ENCODE peak calls at places on chromosomes 6 and 20, in nine cellular contexts. W, Q, T, G, M, D, N, L and H are unnamed samples.

GRCh38 chr6:33983109-33983475 is 162.8 kb downstream of the GRM4 start:
- DNase-seq in L (no peak), G (no peak), W (no peak), Q (no peak), T (peak; percentile 88), D (peak; percentile 63), M (no peak), N (no peak), H (no peak)

GRCh38 chr20:11366660-11367059 is 551.0 kb upstream of the BTBD3 start:
- DNase-seq in G (no peak), N (no peak), Q (peak; percentile 79), T (no peak), W (no peak), L (no peak), M (no peak), D (no peak), H (no peak)

GRCh38 chr6:33420493-33421343 is 853 bp downstream of the SYNGAP1 start:
- DNase-seq in D (no peak), W (no peak), G (no peak), Q (no peak), N (no peak), T (no peak), L (no peak), M (peak; percentile 11), H (no peak)

GRCh38 chr6:31179896-31180295 is 9.4 kb upstream of the POU5F1 start:
- DNase-seq in Q (no peak), N (peak; percentile 61), W (no peak), M (no peak), D (no peak), L (no peak), G (no peak), T (no peak), H (no peak)

GRCh38 chr6:2244261-2245102 is 923 bp downstream of the GMDS start:
- DNase-seq in D (peak; percentile 41), L (no peak), G (no peak), Q (peak; percentile 41), M (no peak), T (peak; percentile 43), W (no peak), N (no peak), H (no peak)

GRCh38 chr6:30074331-30075093 is 1.1 kb downstream of the RNF39 start:
- DNase-seq in N (no peak), T (peak; percentile 42), Q (no peak), G (no peak), D (no peak), L (no peak), M (no peak), W (no peak), H (no peak)

GRCh38 chr20:39849664-39850063 is 839.4 kb downstream of the MAFB start:
- DNase-seq in G (peak; percentile 89), N (peak; percentile 92), T (peak; percentile 54), M (peak; percentile 94), Q (peak; percentile 88), L (peak; percentile 68), D (peak; percentile 28), W (no peak), H (no peak)

GRCh38 chr6:156379946-156380707 is 397.1 kb upstream of the ARID1B start:
- DNase-seq in D (no peak), G (no peak), W (no peak), M (no peak), N (no peak), L (no peak), Q (no peak), T (no peak), H (no peak)

GRCh38 chr20:16241911-16242310 is 331.3 kb downstream of the KIF16B start:
- DNase-seq in M (no peak), L (no peak), D (no peak), Q (peak; percentile 11), N (no peak), G (no peak), W (no peak), T (no peak), H (no peak)

GRCh38 chr6:170446841-170447560 is 106.1 kb downstream of the PSMB1 start:
- DNase-seq in W (no peak), D (no peak), M (no peak), G (no peak), L (no peak), N (no peak), Q (no peak), T (no peak), H (no peak)

GRCh38 chr20:22691369-22692118 is 107.2 kb upstream of the FOXA2 start:
- DNase-seq in T (peak; percentile 74), W (peak; percentile 37), Q (peak; percentile 43), G (peak; percentile 71), N (peak; percentile 89), M (peak; percentile 83), L (peak; percentile 84), D (peak; percentile 83), H (peak; percentile 72)

GRCh38 chr6:15389759-15390723 is 144.2 kb downstream of the JARID2 start:
- DNase-seq in Q (no peak), N (no peak), L (no peak), T (no peak), M (no peak), G (no peak), D (no peak), W (no peak), H (peak; percentile 31)

GRCh38 chr6:31666337-31666960 is 569 bp downstream of the CSNK2B start:
- DNase-seq in G (no peak), W (no peak), Q (no peak), T (no peak), D (no peak), N (no peak), L (no peak), M (no peak), H (no peak)

GRCh38 chr6:49142422-49143151 is 320.5 kb downstream of the MMUT start:
- DNase-seq in W (no peak), T (no peak), Q (no peak), N (no peak), G (no peak), L (no peak), M (no peak), D (no peak), H (no peak)

GRCh38 chr20:53801609-53802370 is 208.2 kb upstream of the ZNF217 start:
- DNase-seq in G (no peak), D (no peak), W (no peak), T (peak; percentile 67), Q (no peak), M (no peak), L (no peak), N (no peak), H (no peak)
- H3K4me1 ChIP-seq in G (no peaks in the 10 kb centered on the region), D (no peaks in the 10 kb centered on the region), W (no peaks in the 10 kb centered on the region), T (peaks cover 8% of the 10 kb centered on the region), Q (peaks cover 24% of the 10 kb centered on the region), M (no peaks in the 10 kb centered on the region), L (peaks cover 17% of the 10 kb centered on the region), N (no peaks in the 10 kb centered on the region), H (no peaks in the 10 kb centered on the region)

DNA sequence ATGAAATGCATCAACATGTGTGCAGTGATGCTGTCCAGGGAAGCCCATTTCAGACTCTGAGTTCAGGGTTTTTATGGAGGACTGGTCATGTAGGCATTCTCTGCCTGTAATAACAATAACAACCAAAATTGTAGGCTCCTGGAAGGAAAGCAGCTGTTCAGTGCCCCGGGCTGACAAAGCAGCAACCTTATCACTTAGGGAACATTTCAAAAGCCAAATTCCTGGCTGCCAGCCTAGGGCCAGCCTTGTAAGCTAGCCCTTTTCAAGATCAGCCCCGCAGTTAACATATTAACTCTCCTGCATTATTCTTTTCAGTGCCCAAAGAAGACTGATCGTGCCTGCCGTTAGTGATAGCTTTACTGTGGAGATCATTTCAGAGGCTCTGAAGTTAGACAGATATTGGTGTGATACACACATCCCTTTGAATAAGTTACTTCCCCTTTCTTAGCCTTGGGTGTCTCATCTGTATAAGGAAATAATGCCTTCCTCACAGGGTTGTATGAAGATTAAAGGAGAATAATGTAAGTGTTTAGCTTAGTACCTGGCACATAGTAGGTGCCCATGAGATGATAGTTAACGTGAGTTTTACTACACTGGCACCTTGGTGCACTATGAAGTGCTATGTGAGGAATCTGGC is 44.1 kb downstream of the CTNNBL1 start:
- DNase-seq in W (no peak), D (no peak), T (no peak), G (peak; percentile 38), L (no peak), Q (no peak), N (no peak), M (peak; percentile 68), H (no peak)
- H3K27ac ChIP-seq in W (no peak overlapping the region), D (peak overlapping the region; percentile 26), T (no peak overlapping the region), G (peak overlapping the region; percentile 83), L (no peak overlapping the region), Q (no peak overlapping the region), N (no peak overlapping the region), M (peak overlapping the region; percentile 72), H (no peak overlapping the region)

DNA sequence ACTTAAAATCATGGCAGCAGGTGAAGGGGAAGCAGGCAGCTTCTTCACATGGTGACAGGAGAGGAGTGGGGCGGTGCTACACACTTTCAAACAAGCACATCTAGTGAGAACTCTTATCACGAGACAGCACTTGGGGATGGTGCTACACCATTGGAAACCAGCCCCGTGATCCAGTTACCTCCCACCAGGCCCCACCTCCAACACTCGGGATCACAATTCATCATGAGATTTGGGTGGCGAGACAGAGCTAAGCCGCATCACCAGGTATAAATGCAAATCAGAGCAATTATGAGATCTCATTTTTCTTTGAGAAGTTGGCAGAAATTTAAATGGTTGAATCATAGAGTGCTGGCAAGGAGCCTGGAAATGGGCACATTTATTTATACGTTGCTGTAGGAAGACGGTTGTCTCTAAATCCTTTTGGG is 31.4 kb downstream of the IGF2R start:
- DNase-seq in N (no peak), G (no peak), T (no peak), D (no peak), W (no peak), L (no peak), Q (no peak), M (no peak), H (no peak)
- H3K9me3 ChIP-seq in N (no peaks in the 10 kb centered on the region), G (peaks cover 5% of the 10 kb centered on the region), T (no peaks in the 10 kb centered on the region), D (no peaks in the 10 kb centered on the region), W (no peaks in the 10 kb centered on the region), L (no peaks in the 10 kb centered on the region), Q (no peaks in the 10 kb centered on the region), M (no peaks in the 10 kb centered on the region), H (no peaks in the 10 kb centered on the region)

GRCh38 chr6:42321976-42322375 is 104.3 kb upstream of the MRPS10 start:
- DNase-seq in W (no peak), D (no peak), M (no peak), L (no peak), G (no peak), N (no peak), T (no peak), Q (no peak), H (no peak)
- H3K4me1 ChIP-seq in W (peaks cover 5% of the 10 kb centered on the region), D (peaks cover 4% of the 10 kb centered on the region), M (peaks cover 5% of the 10 kb centered on the region), L (peaks cover 6% of the 10 kb centered on the region), G (no peaks in the 10 kb centered on the region), N (no peaks in the 10 kb centered on the region), T (no peaks in the 10 kb centered on the region), Q (peaks cover 22% of the 10 kb centered on the region), H (peaks cover under 1% of the 10 kb centered on the region)

GRCh38 chr6:114083251-114083650 is 112.3 kb upstream of the HDAC2 start:
- DNase-seq in N (no peak), L (no peak), Q (no peak), W (no peak), T (no peak), G (no peak), D (no peak), M (no peak), H (no peak)
- H3K27ac ChIP-seq in N (no peak overlapping the region), L (no peak overlapping the region), Q (no peak overlapping the region), W (no peak overlapping the region), T (no peak overlapping the region), G (no peak overlapping the region), D (no peak overlapping the region), M (no peak overlapping the region), H (no peak overlapping the region)